ENCODE peak calls at places on chromosomes 3 and 15, in eight cellular contexts. A, N, Q, C, B, Y, W and K are unnamed samples.

GRCh38 chr15:75653347-75653913 is 5.7 kb downstream of the SNX33 start:
- DNase-seq in A (no peak), N (no peak), Q (no peak), C (no peak), B (no peak), Y (no peak), W (no peak), K (no peak)

GRCh38 chr3:111884411-111885018 is 25.4 kb downstream of the PHLDB2 start:
- DNase-seq in A (no peak), N (no peak), Q (no peak), C (peak; percentile 32), B (no peak), Y (no peak), W (no peak), K (no peak)

GRCh38 chr3:125110016-125110875 is 54.4 kb upstream of the HEG1 start:
- DNase-seq in A (no peak), N (no peak), Q (no peak), C (no peak), B (no peak), Y (no peak), W (peak; percentile 98), K (no peak)

GRCh38 chr15:70058642-70059360 is 38.9 kb downstream of the TLE3 start:
- DNase-seq in A (no peak), N (no peak), Q (no peak), C (peak; percentile 10), B (no peak), Y (no peak), W (no peak), K (no peak)

GRCh38 chr3:192864943-192865342 is 52.7 kb downstream of the MB21D2 start:
- DNase-seq in A (no peak), N (no peak), Q (no peak), C (no peak), B (no peak), Y (no peak), W (peak; percentile 43), K (no peak)

GRCh38 chr3:15246186-15246585 is 40.1 kb downstream of the CAPN7 start:
- DNase-seq in A (no peak), N (no peak), Q (no peak), C (no peak), B (no peak), Y (no peak), W (no peak), K (no peak)

GRCh38 chr15:64354683-64355558 is 1.1 kb downstream of the CSNK1G1 start:
- DNase-seq in A (no peak), N (no peak), Q (no peak), C (no peak), B (peak; percentile 19), Y (no peak), W (no peak), K (peak; percentile 28)

GRCh38 chr3:148974726-148975125 is 16.6 kb upstream of the GYG1 start:
- DNase-seq in A (no peak), N (no peak), Q (no peak), C (no peak), B (no peak), Y (no peak), W (peak; percentile 23), K (no peak)

GRCh38 chr3:154334973-154335420 is 10.7 kb upstream of the DHX36 start:
- DNase-seq in A (no peak), N (no peak), Q (no peak), C (no peak), B (peak; percentile 23), Y (peak; percentile 53), W (peak; percentile 53), K (no peak)

GRCh38 chr15:57403532-57403931 is 27.2 kb downstream of the CGNL1 start:
- DNase-seq in A (no peak), N (no peak), Q (no peak), C (no peak), B (no peak), Y (no peak), W (no peak), K (no peak)

GRCh38 chr15:57340673-57341259 is 35.5 kb upstream of the CGNL1 start:
- DNase-seq in A (no peak), N (peak; percentile 46), Q (peak; percentile 36), C (peak; percentile 43), B (peak; percentile 50), Y (peak; percentile 48), W (peak; percentile 65), K (peak; percentile 57)

GRCh38 chr3:89742546-89742945 is 635.1 kb downstream of the EPHA3 start:
- DNase-seq in A (no peak), N (no peak), Q (no peak), C (no peak), B (no peak), Y (no peak), W (no peak), K (no peak)

GRCh38 chr15:73704869-73705645 is 20.9 kb downstream of the CD276 start:
- DNase-seq in A (peak; percentile 35), N (peak; percentile 67), Q (peak; percentile 35), C (peak; percentile 59), B (peak; percentile 44), Y (peak; percentile 64), W (peak; percentile 28), K (peak; percentile 71)

GRCh38 chr3:37237252-37237651 is 62.9 kb upstream of the LRRFIP2 start:
- DNase-seq in A (no peak), N (no peak), Q (no peak), C (no peak), B (no peak), Y (no peak), W (peak; percentile 55), K (no peak)

GRCh38 chr3:23676093-23676492 is 129.7 kb upstream of the UBE2E1 start:
- DNase-seq in A (no peak), N (no peak), Q (no peak), C (no peak), B (no peak), Y (no peak), W (peak; percentile 74), K (no peak)

GRCh38 chr3:151379083-151379734 is 5.3 kb downstream of the P2RY12 start:
- DNase-seq in A (no peak), N (no peak), Q (no peak), C (no peak), B (no peak), Y (peak; percentile 9), W (no peak), K (peak; percentile 26)

GRCh38 chr3:2036096-2036495 is 62.6 kb upstream of the CNTN4 start:
- DNase-seq in A (no peak), N (no peak), Q (no peak), C (no peak), B (no peak), Y (no peak), W (no peak), K (no peak)

GRCh38 chr15:52180196-52180835 is 10.9 kb downstream of the GNB5 start:
- DNase-seq in A (peak; percentile 29), N (no peak), Q (no peak), C (no peak), B (no peak), Y (no peak), W (no peak), K (no peak)

GRCh38 chr3:125212509-125213372 is at the start of gene SLC12A8:
- DNase-seq in A (no peak), N (no peak), Q (no peak), C (no peak), B (no peak), Y (peak; percentile 26), W (no peak), K (no peak)

GRCh38 chr15:41870689-41871081 is 23.2 kb downstream of the SPTBN5 start:
- DNase-seq in A (no peak), N (no peak), Q (no peak), C (no peak), B (no peak), Y (no peak), W (peak; percentile 93), K (no peak)

GRCh38 chr3:125107384-125107783 is 51.6 kb upstream of the HEG1 start:
- DNase-seq in A (no peak), N (no peak), Q (no peak), C (no peak), B (no peak), Y (no peak), W (no peak), K (no peak)

GRCh38 chr3:146912233-146913015 is 307.3 kb upstream of the PLSCR5 start:
- DNase-seq in A (no peak), N (no peak), Q (no peak), C (no peak), B (no peak), Y (no peak), W (no peak), K (no peak)